ENCODE peak calls at places on chromosomes 7 and 10, in eight cellular contexts. I is activated T-cell treated with anti-CD3 and anti-CD28 coated beads for 1 hour, Z is nucleus accumbens, R is mesothelial cell of epicardium, B is ovary, U is adrenal gland, F is IMR-90, M is Right ventricle myocardium superior. P is an unnamed sample.

GRCh38 chr7:332646-333398 is 42.9 kb downstream of the FOXL3 start:
- DNase-seq in I (peak), Z (no peak), R (peak), B (peak), U (peak), F (peak), M (peak), P (peak)

GRCh38 chr10:102859911-102860310 is 5.9 kb downstream of the BORCS7 start:
- DNase-seq in I (no peak), Z (no peak), R (no peak), B (no peak), U (no peak), F (no peak), M (no peak), P (no peak)

GRCh38 chr10:84538036-84538435 is 209.6 kb downstream of the CCSER2 start:
- DNase-seq in I (no peak), Z (no peak), R (no peak), B (no peak), U (no peak), F (no peak), M (no peak), P (no peak)

GRCh38 chr10:87675396-87676376 is 16.0 kb downstream of the PAPSS2 start:
- DNase-seq in I (no peak), Z (no peak), R (no peak), B (no peak), U (no peak), F (peak), M (no peak), P (no peak)

GRCh38 chr7:33686001-33686591 is 219.2 kb upstream of the BMPER start:
- DNase-seq in I (no peak), Z (no peak), R (no peak), B (no peak), U (no peak), F (no peak), M (no peak), P (no peak)

GRCh38 chr7:88151119-88151790 is 68.6 kb downstream of the SRI start:
- DNase-seq in I (no peak), Z (no peak), R (no peak), B (no peak), U (no peak), F (no peak), M (no peak), P (no peak)

GRCh38 chr7:94792270-94792669 is 115.1 kb upstream of the PPP1R9A start:
- DNase-seq in I (no peak), Z (no peak), R (no peak), B (no peak), U (no peak), F (no peak), M (no peak), P (no peak)

GRCh38 chr7:50471970-50472369 is 21.8 kb upstream of the FIGNL1 start:
- DNase-seq in I (no peak), Z (no peak), R (no peak), B (no peak), U (no peak), F (no peak), M (no peak), P (no peak)

GRCh38 chr10:84312816-84313215 is 15.6 kb upstream of the CCSER2 start:
- DNase-seq in I (no peak), Z (no peak), R (no peak), B (no peak), U (no peak), F (no peak), M (no peak), P (no peak)

GRCh38 chr10:3122486-3123205 is 49.9 kb downstream of the PITRM1 start:
- DNase-seq in I (no peak), Z (no peak), R (no peak), B (no peak), U (no peak), F (no peak), M (no peak), P (no peak)

GRCh38 chr7:43602271-43602670 is 19.4 kb downstream of the STK17A start:
- DNase-seq in I (no peak), Z (no peak), R (no peak), B (no peak), U (no peak), F (no peak), M (no peak), P (no peak)

GRCh38 chr10:30873408-30873807 is 158.3 kb downstream of the ZNF438 start:
- DNase-seq in I (no peak), Z (no peak), R (no peak), B (no peak), U (no peak), F (no peak), M (no peak), P (no peak)

GRCh38 chr7:94205529-94205928 is 189.2 kb upstream of the COL1A2 start:
- DNase-seq in I (no peak), Z (no peak), R (no peak), B (no peak), U (no peak), F (no peak), M (no peak), P (no peak)

GRCh38 chr10:14302035-14302434 is 28.7 kb downstream of the FRMD4A start:
- DNase-seq in I (no peak), Z (no peak), R (no peak), B (no peak), U (no peak), F (peak), M (no peak), P (no peak)

GRCh38 chr7:137421389-137421788 is 77.9 kb upstream of the PTN start:
- DNase-seq in I (no peak), Z (no peak), R (no peak), B (no peak), U (no peak), F (peak), M (no peak), P (no peak)

GRCh38 chr7:69630292-69630691 is 32.0 kb downstream of the AUTS2 start:
- DNase-seq in I (no peak), Z (no peak), R (no peak), B (peak), U (peak), F (peak), M (no peak), P (no peak)

GRCh38 chr7:157436763-157437480 is 100.1 kb downstream of the DNAJB6 start:
- DNase-seq in I (no peak), Z (no peak), R (no peak), B (no peak), U (no peak), F (no peak), M (no peak), P (no peak)

GRCh38 chr10:29703276-29703675 is 68.5 kb upstream of the SVIL start:
- DNase-seq in I (no peak), Z (no peak), R (peak), B (peak), U (no peak), F (no peak), M (no peak), P (no peak)

GRCh38 chr7:7861211-7861633 is 107.4 kb upstream of the GLCCI1 start:
- DNase-seq in I (no peak), Z (no peak), R (no peak), B (no peak), U (no peak), F (peak), M (no peak), P (no peak)

GRCh38 chr10:131049051-131049450 is 262.5 kb downstream of the TCERG1L start:
- DNase-seq in I (no peak), Z (no peak), R (no peak), B (no peak), U (no peak), F (no peak), M (no peak), P (no peak)

GRCh38 chr10:102619281-102619981 is 24.8 kb upstream of the TRIM8 start:
- DNase-seq in I (no peak), Z (no peak), R (no peak), B (no peak), U (no peak), F (no peak), M (no peak), P (peak)

GRCh38 chr10:3652886-3653285 is 132.1 kb downstream of the KLF6 start:
- DNase-seq in I (no peak), Z (no peak), R (no peak), B (no peak), U (no peak), F (peak), M (no peak), P (no peak)

GRCh38 chr10:35027567-35027966 is 62.6 kb downstream of the CUL2 start:
- DNase-seq in I (no peak), Z (no peak), R (no peak), B (no peak), U (no peak), F (peak), M (no peak), P (no peak)

GRCh38 chr7:105691029-105691691 is 109.9 kb upstream of the EFCAB10 start:
- DNase-seq in I (peak), Z (no peak), R (no peak), B (no peak), U (peak), F (peak), M (no peak), P (no peak)

GRCh38 chr10:126059101-126059826 is 162.9 kb downstream of the FANK1 start:
- DNase-seq in I (no peak), Z (no peak), R (no peak), B (no peak), U (no peak), F (peak), M (no peak), P (no peak)

GRCh38 chr10:89351402-89352038 is 23.7 kb downstream of the IFIT3 start:
- DNase-seq in I (no peak), Z (no peak), R (no peak), B (no peak), U (no peak), F (peak), M (no peak), P (no peak)